ENCODE peak calls at places on chromosome 21, in five cellular contexts. K is occipital lobe; P is activated naive CD4-positive, alpha-beta T cell; L is CD8-positive, alpha-beta memory T cell; V is cardiac fibroblast. E is an unnamed sample.

GRCh38 chr21:24367936-24368335 is 1239.3 kb downstream of the MRPL39 start:
- DNase-seq in K (no peak), V (no peak), L (no peak), P (no peak), E (peak)

GRCh38 chr21:32307706-32308105 is 9.1 kb downstream of the MRAP start:
- DNase-seq in P (no peak), V (peak), L (no peak), K (no peak), E (peak)

GRCh38 chr21:42067531-42068255 is 3.4 kb upstream of the UMODL1 start:
- DNase-seq in V (no peak), K (no peak), L (no peak), P (no peak), E (no peak)

GRCh38 chr21:44550807-44551206 is 498 bp downstream of the KRTAP10-2 start:
- DNase-seq in V (no peak), P (no peak), K (no peak), L (no peak), E (no peak)

GRCh38 chr21:39114871-39115658 is 68.2 kb downstream of the PSMG1 start:
- DNase-seq in P (no peak), V (peak), L (no peak), K (no peak), E (peak)

GRCh38 chr21:45029298-45029967 is 44.9 kb upstream of the ADARB1 start:
- DNase-seq in V (peak), K (no peak), L (no peak), P (no peak), E (peak)

GRCh38 chr21:31744162-31744800 is 12.4 kb upstream of the SCAF4 start:
- DNase-seq in L (no peak), K (no peak), P (no peak), V (no peak), E (no peak)

GRCh38 chr21:21175798-21176334 is 177.7 kb downstream of the NCAM2 start:
- DNase-seq in P (no peak), V (no peak), L (no peak), K (no peak), E (no peak)

E was measured in fibroblast of pulmonary artery.